ENCODE peak calls at places on chromosome 7, in six cellular contexts. B is Calu3, O is BE2C, C is fibroblast of the aortic adventitia, P is heart right ventricle, E is cardiac fibroblast. Z is an unnamed sample.

GRCh38 chr7:23490357-23491131 is 20.3 kb upstream of the IGF2BP3 start:
- DNase-seq in B (no peak), O (peak), C (peak), P (peak), E (peak), Z (no peak)

GRCh38 chr7:140541176-140541512 is 61.8 kb upstream of the MKRN1 start:
- DNase-seq in B (no peak), O (no peak), C (no peak), P (no peak), E (no peak), Z (no peak)

GRCh38 chr7:100803398-100804161 is 23.7 kb downstream of the EPHB4 start:
- DNase-seq in B (peak), O (peak), C (peak), P (peak), E (peak), Z (peak)

GRCh38 chr7:24477807-24478655 is 95.2 kb upstream of the PALS2 start:
- DNase-seq in B (peak), O (no peak), C (peak), P (no peak), E (peak), Z (no peak)

GRCh38 chr7:150381096-150381495 is 2.0 kb downstream of the ZNF775 start:
- DNase-seq in B (no peak), O (no peak), C (no peak), P (no peak), E (no peak), Z (no peak)

GRCh38 chr7:122887198-122887597 is 938 bp upstream of the CADPS2 start:
- DNase-seq in B (peak), O (peak), C (peak), P (peak), E (peak), Z (peak)

GRCh38 chr7:24980695-24981543 is 941 bp upstream of the OSBPL3 start:
- DNase-seq in B (peak), O (no peak), C (peak), P (peak), E (peak), Z (no peak)

GRCh38 chr7:1700086-1700485 is 30.0 kb downstream of the ELFN1 start:
- DNase-seq in B (no peak), O (no peak), C (no peak), P (no peak), E (no peak), Z (no peak)

GRCh38 chr7:5679047-5679740 is 102.3 kb downstream of the RNF216 start:
- DNase-seq in B (no peak), O (peak), C (no peak), P (no peak), E (no peak), Z (no peak)

GRCh38 chr7:20697351-20697750 is 81.9 kb downstream of the ABCB5 start:
- DNase-seq in B (no peak), O (no peak), C (no peak), P (no peak), E (no peak), Z (no peak)

GRCh38 chr7:56083150-56083785 is 9.5 kb downstream of the PHKG1 start:
- DNase-seq in B (no peak), O (peak), C (no peak), P (peak), E (no peak), Z (no peak)

GRCh38 chr7:94344826-94345225 is 49.9 kb upstream of the COL1A2 start:
- DNase-seq in B (no peak), O (no peak), C (peak), P (no peak), E (peak), Z (no peak)

GRCh38 chr7:31073486-31074383 is 21.6 kb downstream of the ADCYAP1R1 start:
- DNase-seq in B (no peak), O (no peak), C (no peak), P (no peak), E (no peak), Z (no peak)

GRCh38 chr7:135929249-135929648 is 47.9 kb downstream of the MTPN start:
- DNase-seq in B (no peak), O (no peak), C (no peak), P (no peak), E (peak), Z (no peak)

GRCh38 chr7:14876194-14876593 is 26.4 kb downstream of the DGKB start:
- DNase-seq in B (no peak), O (no peak), C (no peak), P (no peak), E (no peak), Z (no peak)

GRCh38 chr7:143388491-143389101 is 7.5 kb downstream of the ZYX start:
- DNase-seq in B (no peak), O (no peak), C (no peak), P (no peak), E (no peak), Z (no peak)

DNA sequence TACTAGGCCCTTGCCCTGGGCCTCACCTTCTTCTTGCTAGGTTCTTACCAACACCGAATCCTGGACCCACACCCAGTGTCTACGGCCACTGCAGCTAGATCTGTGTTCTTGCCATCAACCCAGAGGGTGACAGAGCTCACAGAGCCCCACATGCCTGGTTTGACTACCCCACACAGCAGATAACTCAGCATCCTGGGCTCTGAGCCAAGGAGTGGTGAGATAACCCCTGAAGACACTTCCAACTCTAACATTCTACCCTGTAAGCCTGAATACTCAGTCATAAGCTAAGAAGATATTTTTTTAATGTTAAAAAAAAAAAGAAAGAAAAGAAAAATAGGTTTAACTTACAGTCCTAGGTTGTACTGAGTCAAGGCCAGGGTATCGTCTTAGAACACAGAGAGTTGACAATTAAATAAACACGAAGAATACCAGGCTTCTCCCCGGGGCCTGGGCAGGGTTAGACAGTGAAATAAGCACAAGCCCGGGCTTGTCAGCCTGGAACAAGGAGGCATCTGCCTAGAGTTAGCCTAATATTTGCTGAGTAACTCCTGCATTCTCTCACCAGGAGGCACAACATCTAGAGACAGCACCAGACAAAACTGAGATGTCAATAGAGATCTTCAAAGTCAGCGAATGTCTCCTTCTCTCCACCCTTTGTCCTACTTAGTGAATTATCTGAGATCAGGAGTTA is 556.5 kb upstream of the LRRN3 start:
- DNase-seq in B (no peak), O (peak), C (peak), P (no peak), E (no peak), Z (no peak)
- TF ChIP-seq CTCF in B (no peak), O (peak), C (no peak), P (no peak), E (no peak), Z (no peak)

GRCh38 chr7:46152671-46153070 is 231.6 kb upstream of the IGFBP3 start:
- DNase-seq in B (peak), O (no peak), C (no peak), P (no peak), E (no peak), Z (no peak)
- TF ChIP-seq CTCF in B (no peak), O (no peak), C (no peak), P (no peak), E (no peak), Z (no peak)

GRCh38 chr7:157271991-157272324 is 64.8 kb upstream of the DNAJB6 start:
- DNase-seq in B (no peak), O (no peak), C (peak), P (no peak), E (peak), Z (no peak)
- TF ChIP-seq CTCF in B (no peak), O (no peak), C (no peak), P (no peak), E (no peak), Z (no peak)

GRCh38 chr7:37557810-37558209 is 109.1 kb upstream of the ELMO1 start:
- DNase-seq in B (no peak), O (no peak), C (no peak), P (no peak), E (no peak), Z (no peak)

GRCh38 chr7:37558320-37558719 is 109.7 kb upstream of the ELMO1 start:
- DNase-seq in B (no peak), O (no peak), C (no peak), P (no peak), E (no peak), Z (no peak)
- TF ChIP-seq CTCF in B (no peak), O (no peak), C (no peak), P (no peak), E (no peak), Z (no peak)

GRCh38 chr7:119944601-119944972 is 328.4 kb upstream of the KCND2 start:
- DNase-seq in B (no peak), O (no peak), C (no peak), P (no peak), E (no peak), Z (no peak)

GRCh38 chr7:119945822-119946221 is 327.2 kb upstream of the KCND2 start:
- DNase-seq in B (no peak), O (no peak), C (no peak), P (no peak), E (no peak), Z (no peak)

GRCh38 chr7:119949053-119949452 is 323.9 kb upstream of the KCND2 start:
- DNase-seq in B (no peak), O (no peak), C (no peak), P (no peak), E (no peak), Z (no peak)

GRCh38 chr7:119943932-119944600 is 328.9 kb upstream of the KCND2 start:
- DNase-seq in B (no peak), O (no peak), C (no peak), P (no peak), E (no peak), Z (no peak)
- TF ChIP-seq CTCF in B (no peak), O (no peak), C (peak), P (no peak), E (no peak), Z (no peak)

GRCh38 chr7:28998110-28998509 is 40.0 kb upstream of the TRIL start:
- DNase-seq in B (no peak), O (no peak), C (no peak), P (no peak), E (no peak), Z (no peak)

GRCh38 chr7:29000346-29000745 is 42.2 kb upstream of the TRIL start:
- DNase-seq in B (no peak), O (no peak), C (no peak), P (no peak), E (no peak), Z (no peak)

GRCh38 chr7:28999421-28999820 is 41.3 kb upstream of the TRIL start:
- DNase-seq in B (no peak), O (no peak), C (no peak), P (no peak), E (no peak), Z (no peak)

GRCh38 chr7:28996836-28997235 is 38.7 kb upstream of the TRIL start:
- DNase-seq in B (no peak), O (no peak), C (no peak), P (no peak), E (peak), Z (no peak)

GRCh38 chr7:28999839-29000238 is 41.7 kb upstream of the TRIL start:
- DNase-seq in B (no peak), O (no peak), C (no peak), P (no peak), E (no peak), Z (no peak)
- TF ChIP-seq CTCF in B (no peak), O (no peak), C (no peak), P (no peak), E (no peak), Z (no peak)

Z was measured in progenitor cell of endocrine pancreas.